ENCODE peak calls at places on chromosomes 4 and X, in four cellular contexts. S is NCI-H82; I is activated T-cell treated with anti-CD3 and anti-CD28 coated beads, Interleukin-2, amount 50 U/mL, for 72 hours; R is nephron progenitor cell. Y is an unnamed sample.

GRCh38 chr4:144757969-144758368 is 112.0 kb downstream of the HHIP start:
- DNase-seq in R (no peak), S (no peak), I (no peak), Y (no peak)

GRCh38 chrX:103919336-103919682 is 43.1 kb upstream of the TMSB15B start:
- DNase-seq in R (no peak), I (peak), S (peak), Y (no peak)

GRCh38 chrX:47187106-47187677 is 6.4 kb upstream of the UBA1 start:
- DNase-seq in R (no peak), S (no peak), I (no peak), Y (no peak)

GRCh38 chrX:119736206-119736764 is 22.1 kb upstream of the SOWAHD start:
- DNase-seq in S (no peak), R (no peak), I (no peak), Y (no peak)

GRCh38 chr4:163165217-163166017 is 1.3 kb downstream of the NAF1 start:
- DNase-seq in S (peak), I (no peak), R (no peak), Y (no peak)

GRCh38 chrX:116409224-116409623 is 27.2 kb upstream of the SLC6A14 start:
- DNase-seq in R (no peak), S (no peak), I (no peak), Y (no peak)

GRCh38 chr4:126271266-126271665 is 956.5 kb downstream of the FAT4 start:
- DNase-seq in S (no peak), I (no peak), R (no peak), Y (no peak)

GRCh38 chr4:150501019-150501727 is 80.8 kb upstream of the MAB21L2 start:
- DNase-seq in I (no peak), S (no peak), R (no peak), Y (no peak)

GRCh38 chrX:46978341-46979291 is 66.4 kb downstream of the JADE3 start:
- DNase-seq in S (peak), I (peak), R (peak), Y (peak)

GRCh38 chr4:2449511-2450392 is 19.2 kb upstream of the RNF4 start:
- DNase-seq in I (no peak), R (no peak), S (no peak), Y (peak)

Y was measured in D341Med.